ENCODE peak calls at places on chromosomes 12 and 14, in nine cellular contexts. One of them, this sample, is unnamed.

GRCh38 chr12:40692617-40693502 is 621 bp downstream of the CNTN1 start:
- DNase-seq in activated CD8-positive, alpha-beta memory T cell treated with anti-CD3 and anti-CD28 coated beads for 1 hour: no peak
- DNase-seq in nucleus accumbens: peak; percentile 44
- DNase-seq in fibroblast of lung: no peak
- DNase-seq in iris pigment epithelial cell: no peak
- DNase-seq in central memory CD8-positive, alpha-beta T cell: no peak
- DNase-seq in stimulated activated CD4-positive, alpha-beta T cell treated with anti-CD3 and anti-CD28 coated beads, Interleukin-12 subunit alpha, Interleukin-12 subunit beta, amount 100 ng/mL, for 4 hours: no peak
- DNase-seq in NCI-H1092 treated with DMSO at 0.1 percent for 48 hours: no peak
- DNase-seq in lung microvascular endothelial cell: no peak
- DNase-seq in this sample: no peak

GRCh38 chr14:105193916-105194782 is 13.0 kb upstream of the NUDT14 start:
- DNase-seq in lung microvascular endothelial cell: peak; percentile 50
- DNase-seq in NCI-H1092 treated with DMSO at 0.1 percent for 48 hours: peak; percentile 80
- DNase-seq in activated CD8-positive, alpha-beta memory T cell treated with anti-CD3 and anti-CD28 coated beads for 1 hour: no peak
- DNase-seq in fibroblast of lung: no peak
- DNase-seq in iris pigment epithelial cell: no peak
- DNase-seq in central memory CD8-positive, alpha-beta T cell: no peak
- DNase-seq in nucleus accumbens: no peak
- DNase-seq in stimulated activated CD4-positive, alpha-beta T cell treated with anti-CD3 and anti-CD28 coated beads, Interleukin-12 subunit alpha, Interleukin-12 subunit beta, amount 100 ng/mL, for 4 hours: no peak
- DNase-seq in this sample: no peak

GRCh38 chr12:47282206-47282605 is 202.4 kb upstream of the AMIGO2 start:
- DNase-seq in activated CD8-positive, alpha-beta memory T cell treated with anti-CD3 and anti-CD28 coated beads for 1 hour: no peak
- DNase-seq in central memory CD8-positive, alpha-beta T cell: no peak
- DNase-seq in stimulated activated CD4-positive, alpha-beta T cell treated with anti-CD3 and anti-CD28 coated beads, Interleukin-12 subunit alpha, Interleukin-12 subunit beta, amount 100 ng/mL, for 4 hours: no peak
- DNase-seq in fibroblast of lung: peak; percentile 90
- DNase-seq in iris pigment epithelial cell: no peak
- DNase-seq in lung microvascular endothelial cell: no peak
- DNase-seq in nucleus accumbens: no peak
- DNase-seq in NCI-H1092 treated with DMSO at 0.1 percent for 48 hours: no peak
- DNase-seq in this sample: no peak

GRCh38 chr12:119679490-119679889 is 11.6 kb downstream of the PRKAB1 start:
- DNase-seq in NCI-H1092 treated with DMSO at 0.1 percent for 48 hours: peak; percentile 69
- DNase-seq in fibroblast of lung: no peak
- DNase-seq in activated CD8-positive, alpha-beta memory T cell treated with anti-CD3 and anti-CD28 coated beads for 1 hour: no peak
- DNase-seq in nucleus accumbens: no peak
- DNase-seq in lung microvascular endothelial cell: no peak
- DNase-seq in central memory CD8-positive, alpha-beta T cell: no peak
- DNase-seq in stimulated activated CD4-positive, alpha-beta T cell treated with anti-CD3 and anti-CD28 coated beads, Interleukin-12 subunit alpha, Interleukin-12 subunit beta, amount 100 ng/mL, for 4 hours: no peak
- DNase-seq in iris pigment epithelial cell: no peak
- DNase-seq in this sample: no peak

GRCh38 chr14:104845033-104845666 is 19.9 kb upstream of the CEP170B start:
- DNase-seq in NCI-H1092 treated with DMSO at 0.1 percent for 48 hours: no peak
- DNase-seq in activated CD8-positive, alpha-beta memory T cell treated with anti-CD3 and anti-CD28 coated beads for 1 hour: no peak
- DNase-seq in lung microvascular endothelial cell: no peak
- DNase-seq in stimulated activated CD4-positive, alpha-beta T cell treated with anti-CD3 and anti-CD28 coated beads, Interleukin-12 subunit alpha, Interleukin-12 subunit beta, amount 100 ng/mL, for 4 hours: no peak
- DNase-seq in nucleus accumbens: no peak
- DNase-seq in fibroblast of lung: no peak
- DNase-seq in central memory CD8-positive, alpha-beta T cell: no peak
- DNase-seq in iris pigment epithelial cell: no peak
- DNase-seq in this sample: no peak

GRCh38 chr14:65866422-65866821 is 453.9 kb downstream of the FUT8 start:
- DNase-seq in activated CD8-positive, alpha-beta memory T cell treated with anti-CD3 and anti-CD28 coated beads for 1 hour: no peak
- DNase-seq in iris pigment epithelial cell: no peak
- DNase-seq in nucleus accumbens: no peak
- DNase-seq in lung microvascular endothelial cell: no peak
- DNase-seq in stimulated activated CD4-positive, alpha-beta T cell treated with anti-CD3 and anti-CD28 coated beads, Interleukin-12 subunit alpha, Interleukin-12 subunit beta, amount 100 ng/mL, for 4 hours: no peak
- DNase-seq in NCI-H1092 treated with DMSO at 0.1 percent for 48 hours: no peak
- DNase-seq in fibroblast of lung: no peak
- DNase-seq in central memory CD8-positive, alpha-beta T cell: no peak
- DNase-seq in this sample: no peak

GRCh38 chr12:10503460-10503859 is 2.2 kb upstream of the EIF2S3B start:
- DNase-seq in stimulated activated CD4-positive, alpha-beta T cell treated with anti-CD3 and anti-CD28 coated beads, Interleukin-12 subunit alpha, Interleukin-12 subunit beta, amount 100 ng/mL, for 4 hours: no peak
- DNase-seq in lung microvascular endothelial cell: no peak
- DNase-seq in activated CD8-positive, alpha-beta memory T cell treated with anti-CD3 and anti-CD28 coated beads for 1 hour: no peak
- DNase-seq in iris pigment epithelial cell: no peak
- DNase-seq in NCI-H1092 treated with DMSO at 0.1 percent for 48 hours: no peak
- DNase-seq in central memory CD8-positive, alpha-beta T cell: no peak
- DNase-seq in nucleus accumbens: no peak
- DNase-seq in fibroblast of lung: no peak
- DNase-seq in this sample: no peak

GRCh38 chr12:131732996-131733615 is 22.2 kb downstream of the SFSWAP start:
- DNase-seq in activated CD8-positive, alpha-beta memory T cell treated with anti-CD3 and anti-CD28 coated beads for 1 hour: no peak
- DNase-seq in fibroblast of lung: no peak
- DNase-seq in NCI-H1092 treated with DMSO at 0.1 percent for 48 hours: no peak
- DNase-seq in stimulated activated CD4-positive, alpha-beta T cell treated with anti-CD3 and anti-CD28 coated beads, Interleukin-12 subunit alpha, Interleukin-12 subunit beta, amount 100 ng/mL, for 4 hours: no peak
- DNase-seq in iris pigment epithelial cell: no peak
- DNase-seq in central memory CD8-positive, alpha-beta T cell: no peak
- DNase-seq in lung microvascular endothelial cell: no peak
- DNase-seq in nucleus accumbens: no peak
- DNase-seq in this sample: no peak

GRCh38 chr14:45201908-45202307 is 51.1 kb downstream of the MIS18BP1 start:
- DNase-seq in stimulated activated CD4-positive, alpha-beta T cell treated with anti-CD3 and anti-CD28 coated beads, Interleukin-12 subunit alpha, Interleukin-12 subunit beta, amount 100 ng/mL, for 4 hours: no peak
- DNase-seq in central memory CD8-positive, alpha-beta T cell: no peak
- DNase-seq in iris pigment epithelial cell: peak; percentile 36
- DNase-seq in fibroblast of lung: peak; percentile 41
- DNase-seq in nucleus accumbens: no peak
- DNase-seq in NCI-H1092 treated with DMSO at 0.1 percent for 48 hours: no peak
- DNase-seq in lung microvascular endothelial cell: peak; percentile 31
- DNase-seq in activated CD8-positive, alpha-beta memory T cell treated with anti-CD3 and anti-CD28 coated beads for 1 hour: no peak
- DNase-seq in this sample: peak; percentile 60

GRCh38 chr12:40435251-40435650 is 210.5 kb downstream of the LRRK2 start:
- DNase-seq in central memory CD8-positive, alpha-beta T cell: no peak
- DNase-seq in activated CD8-positive, alpha-beta memory T cell treated with anti-CD3 and anti-CD28 coated beads for 1 hour: no peak
- DNase-seq in lung microvascular endothelial cell: no peak
- DNase-seq in NCI-H1092 treated with DMSO at 0.1 percent for 48 hours: no peak
- DNase-seq in stimulated activated CD4-positive, alpha-beta T cell treated with anti-CD3 and anti-CD28 coated beads, Interleukin-12 subunit alpha, Interleukin-12 subunit beta, amount 100 ng/mL, for 4 hours: no peak
- DNase-seq in fibroblast of lung: no peak
- DNase-seq in iris pigment epithelial cell: no peak
- DNase-seq in nucleus accumbens: no peak
- DNase-seq in this sample: no peak

GRCh38 chr14:93648440-93649168 is 139.7 kb downstream of the PRIMA1 start:
- DNase-seq in NCI-H1092 treated with DMSO at 0.1 percent for 48 hours: peak; percentile 2
- DNase-seq in fibroblast of lung: no peak
- DNase-seq in activated CD8-positive, alpha-beta memory T cell treated with anti-CD3 and anti-CD28 coated beads for 1 hour: no peak
- DNase-seq in central memory CD8-positive, alpha-beta T cell: no peak
- DNase-seq in nucleus accumbens: no peak
- DNase-seq in lung microvascular endothelial cell: no peak
- DNase-seq in iris pigment epithelial cell: no peak
- DNase-seq in stimulated activated CD4-positive, alpha-beta T cell treated with anti-CD3 and anti-CD28 coated beads, Interleukin-12 subunit alpha, Interleukin-12 subunit beta, amount 100 ng/mL, for 4 hours: no peak
- DNase-seq in this sample: peak; percentile 56

GRCh38 chr14:24903337-24903736 is 146.6 kb downstream of the STXBP6 start:
- DNase-seq in iris pigment epithelial cell: peak; percentile 66
- DNase-seq in stimulated activated CD4-positive, alpha-beta T cell treated with anti-CD3 and anti-CD28 coated beads, Interleukin-12 subunit alpha, Interleukin-12 subunit beta, amount 100 ng/mL, for 4 hours: no peak
- DNase-seq in lung microvascular endothelial cell: no peak
- DNase-seq in NCI-H1092 treated with DMSO at 0.1 percent for 48 hours: no peak
- DNase-seq in fibroblast of lung: peak; percentile 78
- DNase-seq in central memory CD8-positive, alpha-beta T cell: no peak
- DNase-seq in activated CD8-positive, alpha-beta memory T cell treated with anti-CD3 and anti-CD28 coated beads for 1 hour: no peak
- DNase-seq in nucleus accumbens: no peak
- DNase-seq in this sample: no peak

GRCh38 chr14:71362920-71363584 is 455.8 kb downstream of the PCNX1 start:
- DNase-seq in lung microvascular endothelial cell: peak; percentile 43
- DNase-seq in nucleus accumbens: no peak
- DNase-seq in fibroblast of lung: peak; percentile 71
- DNase-seq in iris pigment epithelial cell: peak; percentile 76
- DNase-seq in NCI-H1092 treated with DMSO at 0.1 percent for 48 hours: no peak
- DNase-seq in stimulated activated CD4-positive, alpha-beta T cell treated with anti-CD3 and anti-CD28 coated beads, Interleukin-12 subunit alpha, Interleukin-12 subunit beta, amount 100 ng/mL, for 4 hours: no peak
- DNase-seq in activated CD8-positive, alpha-beta memory T cell treated with anti-CD3 and anti-CD28 coated beads for 1 hour: no peak
- DNase-seq in central memory CD8-positive, alpha-beta T cell: no peak
- DNase-seq in this sample: peak; percentile 59

GRCh38 chr12:943051-943450 is 6.4 kb downstream of the RAD52 start:
- DNase-seq in nucleus accumbens: no peak
- DNase-seq in central memory CD8-positive, alpha-beta T cell: no peak
- DNase-seq in stimulated activated CD4-positive, alpha-beta T cell treated with anti-CD3 and anti-CD28 coated beads, Interleukin-12 subunit alpha, Interleukin-12 subunit beta, amount 100 ng/mL, for 4 hours: no peak
- DNase-seq in activated CD8-positive, alpha-beta memory T cell treated with anti-CD3 and anti-CD28 coated beads for 1 hour: no peak
- DNase-seq in lung microvascular endothelial cell: no peak
- DNase-seq in NCI-H1092 treated with DMSO at 0.1 percent for 48 hours: no peak
- DNase-seq in iris pigment epithelial cell: no peak
- DNase-seq in fibroblast of lung: no peak
- DNase-seq in this sample: no peak

GRCh38 chr14:33647385-33647786 is 303.5 kb downstream of the EGLN3 start:
- DNase-seq in activated CD8-positive, alpha-beta memory T cell treated with anti-CD3 and anti-CD28 coated beads for 1 hour: no peak
- DNase-seq in nucleus accumbens: no peak
- DNase-seq in stimulated activated CD4-positive, alpha-beta T cell treated with anti-CD3 and anti-CD28 coated beads, Interleukin-12 subunit alpha, Interleukin-12 subunit beta, amount 100 ng/mL, for 4 hours: no peak
- DNase-seq in lung microvascular endothelial cell: peak; percentile 95
- DNase-seq in NCI-H1092 treated with DMSO at 0.1 percent for 48 hours: no peak
- DNase-seq in central memory CD8-positive, alpha-beta T cell: no peak
- DNase-seq in fibroblast of lung: peak; percentile 99
- DNase-seq in iris pigment epithelial cell: peak; percentile 99
- DNase-seq in this sample: no peak

GRCh38 chr14:23669441-23669840 is 33.3 kb downstream of the DHRS2 start:
- DNase-seq in lung microvascular endothelial cell: no peak
- DNase-seq in NCI-H1092 treated with DMSO at 0.1 percent for 48 hours: no peak
- DNase-seq in iris pigment epithelial cell: no peak
- DNase-seq in activated CD8-positive, alpha-beta memory T cell treated with anti-CD3 and anti-CD28 coated beads for 1 hour: no peak
- DNase-seq in fibroblast of lung: no peak
- DNase-seq in central memory CD8-positive, alpha-beta T cell: no peak
- DNase-seq in stimulated activated CD4-positive, alpha-beta T cell treated with anti-CD3 and anti-CD28 coated beads, Interleukin-12 subunit alpha, Interleukin-12 subunit beta, amount 100 ng/mL, for 4 hours: no peak
- DNase-seq in nucleus accumbens: no peak
- DNase-seq in this sample: no peak

GRCh38 chr12:89665556-89665955 is 43.1 kb downstream of the ATP2B1 start:
- DNase-seq in iris pigment epithelial cell: no peak
- DNase-seq in nucleus accumbens: no peak
- DNase-seq in central memory CD8-positive, alpha-beta T cell: no peak
- DNase-seq in activated CD8-positive, alpha-beta memory T cell treated with anti-CD3 and anti-CD28 coated beads for 1 hour: no peak
- DNase-seq in fibroblast of lung: no peak
- DNase-seq in NCI-H1092 treated with DMSO at 0.1 percent for 48 hours: no peak
- DNase-seq in lung microvascular endothelial cell: peak; percentile 6
- DNase-seq in stimulated activated CD4-positive, alpha-beta T cell treated with anti-CD3 and anti-CD28 coated beads, Interleukin-12 subunit alpha, Interleukin-12 subunit beta, amount 100 ng/mL, for 4 hours: no peak
- DNase-seq in this sample: no peak

GRCh38 chr12:32261638-32262037 is 137.7 kb upstream of the FGD4 start:
- DNase-seq in central memory CD8-positive, alpha-beta T cell: no peak
- DNase-seq in stimulated activated CD4-positive, alpha-beta T cell treated with anti-CD3 and anti-CD28 coated beads, Interleukin-12 subunit alpha, Interleukin-12 subunit beta, amount 100 ng/mL, for 4 hours: no peak
- DNase-seq in fibroblast of lung: no peak
- DNase-seq in activated CD8-positive, alpha-beta memory T cell treated with anti-CD3 and anti-CD28 coated beads for 1 hour: no peak
- DNase-seq in NCI-H1092 treated with DMSO at 0.1 percent for 48 hours: no peak
- DNase-seq in nucleus accumbens: no peak
- DNase-seq in lung microvascular endothelial cell: peak; percentile 20
- DNase-seq in iris pigment epithelial cell: no peak
- DNase-seq in this sample: peak; percentile 39

GRCh38 chr14:24367506-24368214 is at the start of gene NFATC4:
- DNase-seq in fibroblast of lung: peak; percentile 92
- DNase-seq in NCI-H1092 treated with DMSO at 0.1 percent for 48 hours: peak; percentile 91
- DNase-seq in stimulated activated CD4-positive, alpha-beta T cell treated with anti-CD3 and anti-CD28 coated beads, Interleukin-12 subunit alpha, Interleukin-12 subunit beta, amount 100 ng/mL, for 4 hours: no peak
- DNase-seq in iris pigment epithelial cell: peak; percentile 92
- DNase-seq in nucleus accumbens: peak; percentile 7
- DNase-seq in central memory CD8-positive, alpha-beta T cell: no peak
- DNase-seq in activated CD8-positive, alpha-beta memory T cell treated with anti-CD3 and anti-CD28 coated beads for 1 hour: no peak
- DNase-seq in lung microvascular endothelial cell: peak; percentile 84
- DNase-seq in this sample: no peak

GRCh38 chr14:27199272-27199671 is 601.4 kb upstream of the NOVA1 start:
- DNase-seq in iris pigment epithelial cell: no peak
- DNase-seq in central memory CD8-positive, alpha-beta T cell: no peak
- DNase-seq in NCI-H1092 treated with DMSO at 0.1 percent for 48 hours: no peak
- DNase-seq in lung microvascular endothelial cell: no peak
- DNase-seq in stimulated activated CD4-positive, alpha-beta T cell treated with anti-CD3 and anti-CD28 coated beads, Interleukin-12 subunit alpha, Interleukin-12 subunit beta, amount 100 ng/mL, for 4 hours: no peak
- DNase-seq in fibroblast of lung: no peak
- DNase-seq in nucleus accumbens: no peak
- DNase-seq in activated CD8-positive, alpha-beta memory T cell treated with anti-CD3 and anti-CD28 coated beads for 1 hour: no peak
- DNase-seq in this sample: no peak

GRCh38 chr12:26768611-26769603 is 64.1 kb downstream of the ITPR2 start:
- DNase-seq in central memory CD8-positive, alpha-beta T cell: no peak
- DNase-seq in NCI-H1092 treated with DMSO at 0.1 percent for 48 hours: no peak
- DNase-seq in lung microvascular endothelial cell: no peak
- DNase-seq in activated CD8-positive, alpha-beta memory T cell treated with anti-CD3 and anti-CD28 coated beads for 1 hour: no peak
- DNase-seq in iris pigment epithelial cell: no peak
- DNase-seq in nucleus accumbens: no peak
- DNase-seq in stimulated activated CD4-positive, alpha-beta T cell treated with anti-CD3 and anti-CD28 coated beads, Interleukin-12 subunit alpha, Interleukin-12 subunit beta, amount 100 ng/mL, for 4 hours: no peak
- DNase-seq in fibroblast of lung: no peak
- DNase-seq in this sample: no peak

GRCh38 chr14:85197976-85198375 is 332.0 kb upstream of the FLRT2 start:
- DNase-seq in nucleus accumbens: no peak
- DNase-seq in NCI-H1092 treated with DMSO at 0.1 percent for 48 hours: no peak
- DNase-seq in fibroblast of lung: no peak
- DNase-seq in stimulated activated CD4-positive, alpha-beta T cell treated with anti-CD3 and anti-CD28 coated beads, Interleukin-12 subunit alpha, Interleukin-12 subunit beta, amount 100 ng/mL, for 4 hours: no peak
- DNase-seq in lung microvascular endothelial cell: peak; percentile 29
- DNase-seq in activated CD8-positive, alpha-beta memory T cell treated with anti-CD3 and anti-CD28 coated beads for 1 hour: no peak
- DNase-seq in iris pigment epithelial cell: no peak
- DNase-seq in central memory CD8-positive, alpha-beta T cell: no peak
- DNase-seq in this sample: no peak

GRCh38 chr12:87160848-87161601 is 868.2 kb downstream of the C12orf50 start:
- DNase-seq in iris pigment epithelial cell: no peak
- DNase-seq in NCI-H1092 treated with DMSO at 0.1 percent for 48 hours: no peak
- DNase-seq in central memory CD8-positive, alpha-beta T cell: no peak
- DNase-seq in lung microvascular endothelial cell: no peak
- DNase-seq in stimulated activated CD4-positive, alpha-beta T cell treated with anti-CD3 and anti-CD28 coated beads, Interleukin-12 subunit alpha, Interleukin-12 subunit beta, amount 100 ng/mL, for 4 hours: no peak
- DNase-seq in activated CD8-positive, alpha-beta memory T cell treated with anti-CD3 and anti-CD28 coated beads for 1 hour: no peak
- DNase-seq in fibroblast of lung: no peak
- DNase-seq in nucleus accumbens: no peak
- DNase-seq in this sample: no peak

GRCh38 chr12:42763682-42764081 is 174.1 kb upstream of the PRICKLE1 start:
- DNase-seq in central memory CD8-positive, alpha-beta T cell: no peak
- DNase-seq in stimulated activated CD4-positive, alpha-beta T cell treated with anti-CD3 and anti-CD28 coated beads, Interleukin-12 subunit alpha, Interleukin-12 subunit beta, amount 100 ng/mL, for 4 hours: no peak
- DNase-seq in iris pigment epithelial cell: no peak
- DNase-seq in activated CD8-positive, alpha-beta memory T cell treated with anti-CD3 and anti-CD28 coated beads for 1 hour: no peak
- DNase-seq in lung microvascular endothelial cell: no peak
- DNase-seq in NCI-H1092 treated with DMSO at 0.1 percent for 48 hours: no peak
- DNase-seq in nucleus accumbens: no peak
- DNase-seq in fibroblast of lung: no peak
- DNase-seq in this sample: no peak

GRCh38 chr14:86884498-86884897 is 1108.5 kb downstream of the GALC start:
- DNase-seq in fibroblast of lung: no peak
- DNase-seq in lung microvascular endothelial cell: no peak
- DNase-seq in central memory CD8-positive, alpha-beta T cell: no peak
- DNase-seq in iris pigment epithelial cell: no peak
- DNase-seq in stimulated activated CD4-positive, alpha-beta T cell treated with anti-CD3 and anti-CD28 coated beads, Interleukin-12 subunit alpha, Interleukin-12 subunit beta, amount 100 ng/mL, for 4 hours: no peak
- DNase-seq in NCI-H1092 treated with DMSO at 0.1 percent for 48 hours: no peak
- DNase-seq in activated CD8-positive, alpha-beta memory T cell treated with anti-CD3 and anti-CD28 coated beads for 1 hour: no peak
- DNase-seq in nucleus accumbens: no peak
- DNase-seq in this sample: no peak

GRCh38 chr14:69325646-69326265 is 65.8 kb downstream of the GALNT16 start:
- DNase-seq in central memory CD8-positive, alpha-beta T cell: no peak
- DNase-seq in activated CD8-positive, alpha-beta memory T cell treated with anti-CD3 and anti-CD28 coated beads for 1 hour: no peak
- DNase-seq in iris pigment epithelial cell: no peak
- DNase-seq in lung microvascular endothelial cell: no peak
- DNase-seq in stimulated activated CD4-positive, alpha-beta T cell treated with anti-CD3 and anti-CD28 coated beads, Interleukin-12 subunit alpha, Interleukin-12 subunit beta, amount 100 ng/mL, for 4 hours: no peak
- DNase-seq in NCI-H1092 treated with DMSO at 0.1 percent for 48 hours: no peak
- DNase-seq in nucleus accumbens: no peak
- DNase-seq in fibroblast of lung: no peak
- DNase-seq in this sample: no peak

GRCh38 chr12:82912406-82912805 is 225.7 kb downstream of the TMTC2 start:
- DNase-seq in activated CD8-positive, alpha-beta memory T cell treated with anti-CD3 and anti-CD28 coated beads for 1 hour: no peak
- DNase-seq in iris pigment epithelial cell: peak; percentile 83
- DNase-seq in central memory CD8-positive, alpha-beta T cell: no peak
- DNase-seq in lung microvascular endothelial cell: no peak
- DNase-seq in fibroblast of lung: peak; percentile 44
- DNase-seq in NCI-H1092 treated with DMSO at 0.1 percent for 48 hours: no peak
- DNase-seq in stimulated activated CD4-positive, alpha-beta T cell treated with anti-CD3 and anti-CD28 coated beads, Interleukin-12 subunit alpha, Interleukin-12 subunit beta, amount 100 ng/mL, for 4 hours: no peak
- DNase-seq in nucleus accumbens: no peak
- DNase-seq in this sample: no peak